ENCODE peak calls at places on chromosomes 11 and 22, in ten cellular contexts. O is tibial nerve, K is H1, W is cardiac fibroblast, G is body of pancreas, V is left lung, U is IMR-90, A is choroid plexus epithelial cell, Y is Peyer's patch, I is fibroblast of the aortic adventitia. L is an unnamed sample.
A peak's percentile ranks its signal among the peaks of the same experiment; 100 is the strongest.

GRCh38 chr11:20161230-20161918 is 1.1 kb upstream of the DBX1 start:
- DNase-seq in O (no peak), K (peak; percentile 66), W (peak; percentile 9), G (no peak), V (no peak), U (no peak), A (peak; percentile 6), Y (no peak), I (no peak), L (no peak)

GRCh38 chr11:45530111-45530510 is 135.3 kb downstream of the CHST1 start:
- DNase-seq in O (no peak), K (no peak), W (no peak), G (no peak), V (no peak), U (no peak), A (no peak), Y (no peak), I (no peak), L (no peak)

GRCh38 chr11:31005202-31005601 is 364.3 kb downstream of the DCDC1 start:
- DNase-seq in O (no peak), K (no peak), W (no peak), G (no peak), V (no peak), U (no peak), A (no peak), Y (no peak), I (no peak), L (no peak)

GRCh38 chr11:11916981-11917399 is 75.2 kb downstream of the USP47 start:
- DNase-seq in O (no peak), K (no peak), W (peak; percentile 89), G (no peak), V (no peak), U (peak; percentile 81), A (peak; percentile 90), Y (no peak), I (peak; percentile 91), L (peak; percentile 47)

GRCh38 chr11:17827006-17827405 is 92.4 kb downstream of the KCNC1 start:
- DNase-seq in O (no peak), K (no peak), W (no peak), G (no peak), V (no peak), U (no peak), A (no peak), Y (no peak), I (no peak), L (no peak)

GRCh38 chr11:2777396-2777795 is 77.6 kb upstream of the KCNQ1OT1 start:
- DNase-seq in O (peak; percentile 6), K (no peak), W (peak; percentile 17), G (peak; percentile 30), V (peak; percentile 39), U (peak; percentile 34), A (no peak), Y (peak; percentile 36), I (peak; percentile 20), L (no peak)

GRCh38 chr11:45618897-45619296 is 46.5 kb downstream of the CHST1 start:
- DNase-seq in O (no peak), K (no peak), W (no peak), G (no peak), V (no peak), U (no peak), A (no peak), Y (no peak), I (no peak), L (no peak)

GRCh38 chr11:122951231-122951630 is 30.4 kb downstream of the BSX start:
- DNase-seq in O (no peak), K (no peak), W (no peak), G (no peak), V (no peak), U (no peak), A (no peak), Y (no peak), I (no peak), L (no peak)

DNA sequence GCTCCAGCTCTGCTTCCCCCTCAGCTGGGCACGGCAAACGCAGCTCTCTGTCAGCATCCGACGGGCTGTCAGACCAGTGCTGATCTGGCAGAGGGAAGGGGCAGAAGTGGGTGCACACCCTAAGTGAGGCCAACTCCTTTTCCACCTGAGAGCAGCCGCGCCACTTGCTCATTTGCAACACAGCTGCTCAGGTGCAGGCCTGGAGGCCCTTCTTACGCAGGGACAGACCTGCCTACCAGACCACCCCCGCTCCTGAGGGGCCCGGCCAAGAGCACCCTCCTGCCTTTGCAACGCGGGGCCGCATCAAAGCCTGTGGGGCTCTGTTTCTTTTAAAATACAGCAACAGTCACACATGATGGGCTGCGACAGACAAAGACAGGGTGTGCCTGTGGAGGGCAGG is 47.8 kb upstream of the BID start:
- DNase-seq in O (no peak), K (no peak), W (no peak), G (no peak), V (peak; percentile 64), U (no peak), A (no peak), Y (no peak), I (no peak), L (no peak)
- H3K4me3 ChIP-seq in O (no peak overlapping the region), K (no peak overlapping the region), W (no peak overlapping the region), G (no peak overlapping the region), V (no peak overlapping the region), U (no peak overlapping the region), A (no peak overlapping the region), Y (no peak overlapping the region), I (no peak overlapping the region), L (no peak overlapping the region)

DNA sequence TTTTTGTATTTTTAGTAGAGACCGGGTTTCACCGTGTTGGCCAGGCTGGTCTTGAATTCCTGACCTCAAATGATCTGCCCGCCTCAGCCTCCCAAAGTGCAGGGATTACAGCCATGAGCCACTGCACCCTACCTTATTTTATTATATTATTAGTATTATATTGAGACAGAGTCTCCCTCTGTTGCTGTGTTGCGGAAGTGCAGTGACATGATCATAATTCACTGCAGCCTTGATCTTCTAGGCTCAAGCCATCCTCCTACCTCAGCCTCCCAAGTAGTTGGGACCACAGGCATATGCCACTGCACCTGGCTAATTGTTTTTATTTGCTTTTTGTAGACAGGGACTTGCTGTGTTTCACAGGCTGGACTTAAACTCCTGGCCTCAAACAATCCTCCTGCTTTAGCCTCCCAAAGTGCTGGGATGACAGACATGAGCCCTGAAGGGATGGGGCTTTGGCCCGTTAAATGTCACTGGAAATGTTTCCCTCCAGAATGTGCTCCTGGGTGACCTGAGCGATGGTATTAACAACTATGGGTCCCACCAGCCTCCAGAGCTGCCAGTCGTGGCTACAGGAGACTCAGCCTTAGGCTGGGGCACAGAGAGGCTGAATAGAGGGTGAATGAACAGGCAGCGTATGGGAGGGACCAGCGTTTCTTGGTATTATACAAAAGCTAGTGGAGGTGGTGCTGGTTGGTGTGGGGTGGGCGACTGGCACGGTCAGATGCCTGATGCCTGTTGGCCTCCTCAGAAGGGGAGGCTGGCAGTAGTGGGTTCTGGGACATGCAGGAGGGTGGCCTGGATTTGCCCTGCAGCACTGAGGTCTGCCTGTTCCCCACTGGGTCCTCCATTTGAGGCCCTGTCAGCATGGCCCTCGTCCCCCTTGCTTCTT is 7.3 kb downstream of the TANGO2 start:
- DNase-seq in O (no peak), K (no peak), W (peak; percentile 31), G (no peak), V (no peak), U (no peak), A (peak; percentile 49), Y (no peak), I (peak; percentile 28), L (no peak)
- TF ChIP-seq CTCF in O (no peak), K (no peak), W (peak; percentile 44), G (no peak), V (no peak), U (peak; percentile 39), A (peak; percentile 57), Y (peak; percentile 35), I (peak; percentile 49), L (peak; percentile 47)

GRCh38 chr11:61955031-61955415 is 4.9 kb downstream of the BEST1 start:
- DNase-seq in O (no peak), K (no peak), W (peak; percentile 92), G (peak; percentile 77), V (peak; percentile 93), U (peak; percentile 87), A (peak; percentile 92), Y (peak; percentile 74), I (peak; percentile 86), L (no peak)

GRCh38 chr11:61956191-61957027 is 6.3 kb downstream of the BEST1 start:
- DNase-seq in O (no peak), K (peak; percentile 43), W (no peak), G (no peak), V (no peak), U (no peak), A (no peak), Y (no peak), I (no peak), L (no peak)

GRCh38 chr11:61954106-61955030 is 4.2 kb downstream of the BEST1 start:
- DNase-seq in O (no peak), K (peak; percentile 53), W (no peak), G (no peak), V (no peak), U (no peak), A (peak; percentile 40), Y (no peak), I (no peak), L (no peak)

GRCh38 chr11:61957028-61957770 is 7.0 kb downstream of the BEST1 start:
- DNase-seq in O (no peak), K (peak; percentile 30), W (no peak), G (no peak), V (no peak), U (no peak), A (no peak), Y (no peak), I (no peak), L (no peak)

DNA sequence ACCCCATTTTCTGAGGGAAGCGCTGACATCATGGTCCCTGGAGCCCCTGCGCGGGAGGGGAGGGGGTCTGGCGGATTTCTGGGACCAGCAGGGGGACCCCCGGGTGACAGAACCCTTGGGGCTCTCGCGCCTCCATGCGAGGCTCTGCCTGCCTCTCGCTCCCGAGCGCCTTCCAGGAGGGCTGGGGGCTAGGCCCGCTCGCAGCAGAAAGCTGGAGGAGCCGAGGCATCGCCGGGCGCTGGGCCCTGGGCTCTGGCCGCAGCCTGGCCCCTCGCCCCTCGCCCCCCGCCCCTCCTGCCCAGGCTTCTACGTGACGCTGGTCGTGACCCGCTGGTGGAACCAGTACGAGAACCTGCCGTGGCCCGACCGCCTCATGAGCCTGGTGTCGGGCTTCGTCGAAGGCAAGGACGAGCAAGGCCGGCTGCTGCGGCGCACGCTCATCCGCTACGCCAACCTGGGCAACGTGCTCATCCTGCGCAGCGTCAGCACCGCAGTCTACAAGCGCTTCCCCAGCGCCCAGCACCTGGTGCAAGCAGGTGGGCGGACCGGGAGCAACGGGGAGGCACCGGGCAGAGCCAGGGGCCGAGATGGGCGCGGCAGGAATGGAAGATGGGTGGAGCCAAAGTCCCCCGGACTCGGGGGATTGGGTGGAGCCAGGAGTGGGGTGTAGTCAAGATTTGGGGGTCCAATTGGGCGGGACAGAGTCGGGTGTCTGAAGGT is 5.4 kb downstream of the BEST1 start:
- DNase-seq in O (no peak), K (peak; percentile 93), W (no peak), G (no peak), V (peak; percentile 89), U (no peak), A (peak; percentile 47), Y (peak; percentile 62), I (no peak), L (no peak)
- H3K4me3 ChIP-seq in O (peak overlapping the region; percentile 45), K (peak overlapping the region; percentile 18), W (peak overlapping the region; percentile 38), G (no peak overlapping the region), V (peak overlapping the region; percentile 31), U (peak overlapping the region; percentile 10), A (peak overlapping the region; percentile 56), Y (peak overlapping the region; percentile 46), I (peak overlapping the region; percentile 50), L (no peak overlapping the region)

DNA sequence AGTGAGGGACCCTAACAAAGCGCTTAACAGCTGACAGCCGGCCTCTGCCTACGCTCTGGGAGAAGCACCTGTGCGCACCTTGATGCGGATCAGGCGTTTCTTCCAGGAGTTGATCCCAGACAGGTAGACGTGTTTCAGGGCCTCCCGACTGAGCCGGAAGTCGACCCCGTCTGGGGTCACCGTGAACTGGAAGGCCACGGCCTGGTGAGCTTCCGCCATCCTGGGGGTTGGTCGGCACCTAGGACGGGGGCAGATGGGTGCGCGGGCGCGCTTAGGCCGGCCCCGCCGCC is 585 bp downstream of the CPT1B start:
- DNase-seq in O (no peak), K (no peak), W (no peak), G (no peak), V (no peak), U (no peak), A (no peak), Y (peak; percentile 44), I (no peak), L (no peak)
- TF ChIP-seq CTCF in O (no peak), K (no peak), W (no peak), G (no peak), V (no peak), U (no peak), A (no peak), Y (no peak), I (no peak), L (no peak)